ENCODE peak calls at places on chromosomes 1 and 21, in four cellular contexts. K, U, B and O are unnamed samples.

GRCh38 chr1:160665330-160666078 is 18.7 kb upstream of the SLAMF1 start:
- DNase-seq in B (no peak), U (no peak), K (no peak), O (peak)

GRCh38 chr1:200654660-200655059 is 15.0 kb downstream of the DDX59 start:
- DNase-seq in B (no peak), K (peak), U (no peak), O (no peak)

GRCh38 chr1:39671793-39672550 is at the start of gene NT5C1A:
- DNase-seq in U (no peak), B (peak), K (peak), O (no peak)

GRCh38 chr1:110800079-110800478 is 72.9 kb upstream of the CD53 start:
- DNase-seq in B (no peak), U (no peak), K (peak), O (no peak)

GRCh38 chr21:14959343-14959742 is 105.5 kb downstream of the NRIP1 start:
- DNase-seq in B (no peak), U (no peak), K (peak), O (no peak)

GRCh38 chr1:20486457-20487235 is 636 bp upstream of the CAMK2N1 start:
- DNase-seq in K (peak), B (peak), U (peak), O (no peak)

GRCh38 chr1:211813590-211813989 is 17.0 kb downstream of the LPGAT1 start:
- DNase-seq in B (no peak), K (peak), U (no peak), O (no peak)

GRCh38 chr1:87644500-87645245 is 316.0 kb downstream of the LMO4 start:
- DNase-seq in U (no peak), K (peak), B (no peak), O (no peak)

GRCh38 chr1:71561729-71562128 is 480.9 kb upstream of the ZRANB2 start:
- DNase-seq in K (peak), B (no peak), U (no peak), O (no peak)

GRCh38 chr1:39981957-39982356 is 27.0 kb downstream of the MFSD2A start:
- DNase-seq in K (peak), B (no peak), U (no peak), O (no peak)

GRCh38 chr1:119882172-119883029 is 13.9 kb downstream of the ADAM30 start:
- DNase-seq in U (no peak), K (peak), B (no peak), O (no peak)

GRCh38 chr1:161188381-161188780 is 10.5 kb downstream of the ADAMTS4 start:
- DNase-seq in U (no peak), B (no peak), K (no peak), O (no peak)

GRCh38 chr1:223031690-223032601 is 111.1 kb downstream of the TLR5 start:
- DNase-seq in U (no peak), B (no peak), K (peak), O (no peak)

GRCh38 chr1:150753416-150753815 is 12.2 kb downstream of the CTSS start:
- DNase-seq in U (no peak), B (no peak), K (no peak), O (no peak)

GRCh38 chr1:155196893-155197638 is 10.6 kb downstream of the THBS3 start:
- DNase-seq in U (no peak), B (no peak), K (no peak), O (no peak)

GRCh38 chr1:13498553-13498952 is 15.2 kb downstream of the LRRC38 start:
- DNase-seq in K (no peak), B (no peak), U (no peak), O (no peak)

GRCh38 chr1:41950820-41951219 is 32.1 kb upstream of the HIVEP3 start:
- DNase-seq in U (no peak), K (no peak), B (no peak), O (no peak)

GRCh38 chr1:231763481-231763880 is 136.9 kb downstream of the DISC1 start:
- DNase-seq in B (no peak), U (no peak), K (no peak), O (no peak)

GRCh38 chr1:5354681-5355080 is 637.5 kb downstream of the NPHP4 start:
- DNase-seq in K (no peak), U (no peak), B (no peak), O (no peak)

GRCh38 chr1:7388488-7389185 is 382.5 kb upstream of the VAMP3 start:
- DNase-seq in B (peak), U (no peak), K (peak), O (peak)

GRCh38 chr21:42093991-42094417 is 22.9 kb downstream of the UMODL1 start:
- DNase-seq in B (no peak), K (peak), U (no peak), O (no peak)

GRCh38 chr1:218425647-218426342 is 80.7 kb downstream of the TGFB2 start:
- DNase-seq in K (peak), U (no peak), B (no peak), O (no peak)

GRCh38 chr21:42407476-42407875 is 3.8 kb downstream of the UBASH3A start:
- DNase-seq in K (no peak), U (no peak), B (no peak), O (no peak)

GRCh38 chr1:169546087-169546995 is 39.9 kb downstream of the F5 start:
- DNase-seq in B (no peak), U (peak), K (peak), O (no peak)

GRCh38 chr1:33178836-33179439 is 2.9 kb downstream of the TRIM62 start:
- DNase-seq in K (no peak), B (no peak), U (no peak), O (no peak)

GRCh38 chr1:109906160-109906838 is 4.3 kb upstream of the CSF1 start:
- DNase-seq in U (no peak), K (no peak), B (no peak), O (no peak)

GRCh38 chr1:99814373-99814900 is 35.7 kb upstream of the AGL start:
- DNase-seq in K (no peak), U (no peak), B (no peak), O (no peak)

GRCh38 chr1:188668083-188668482 is 1809.6 kb downstream of the BRINP3 start:
- DNase-seq in K (no peak), U (no peak), B (no peak), O (no peak)